ENCODE peak calls at places on chromosomes 1 and 21, in six cellular contexts. One of them, this sample, is unnamed.

GRCh38 chr1:224211262-224211962 is 28.4 kb downstream of the DEGS1 start:
- DNase-seq in T47D: peak
- DNase-seq in stimulated activated CD4-positive, alpha-beta T cell treated with anti-CD3 and anti-CD28 coated beads, TNF-alpha, amount 100 ng/mL, for 48 hours: no peak
- DNase-seq in IMR-90: peak
- DNase-seq in ureter: no peak
- DNase-seq in nephron progenitor cell: no peak
- DNase-seq in this sample: no peak

GRCh38 chr1:983736-984475 is 2.0 kb upstream of the PERM1 start:
- DNase-seq in T47D: no peak
- DNase-seq in stimulated activated CD4-positive, alpha-beta T cell treated with anti-CD3 and anti-CD28 coated beads, TNF-alpha, amount 100 ng/mL, for 48 hours: no peak
- DNase-seq in IMR-90: no peak
- DNase-seq in ureter: no peak
- DNase-seq in nephron progenitor cell: peak
- DNase-seq in this sample: no peak

GRCh38 chr1:85580046-85580411 is 532 bp upstream of the CCN1 start:
- DNase-seq in T47D: peak
- DNase-seq in stimulated activated CD4-positive, alpha-beta T cell treated with anti-CD3 and anti-CD28 coated beads, TNF-alpha, amount 100 ng/mL, for 48 hours: no peak
- DNase-seq in IMR-90: peak
- DNase-seq in ureter: no peak
- DNase-seq in nephron progenitor cell: peak
- DNase-seq in this sample: no peak

GRCh38 chr1:153768316-153769126 is 6.7 kb upstream of the SLC27A3 start:
- DNase-seq in T47D: no peak
- DNase-seq in stimulated activated CD4-positive, alpha-beta T cell treated with anti-CD3 and anti-CD28 coated beads, TNF-alpha, amount 100 ng/mL, for 48 hours: no peak
- DNase-seq in IMR-90: no peak
- DNase-seq in ureter: no peak
- DNase-seq in nephron progenitor cell: no peak
- DNase-seq in this sample: no peak

GRCh38 chr1:157781048-157781447 is 4.1 kb upstream of the FCRL2 start:
- DNase-seq in T47D: no peak
- DNase-seq in stimulated activated CD4-positive, alpha-beta T cell treated with anti-CD3 and anti-CD28 coated beads, TNF-alpha, amount 100 ng/mL, for 48 hours: no peak
- DNase-seq in IMR-90: no peak
- DNase-seq in ureter: no peak
- DNase-seq in nephron progenitor cell: no peak
- DNase-seq in this sample: no peak

GRCh38 chr1:207077470-207078377 is 10.9 kb upstream of the C4BPB start:
- DNase-seq in T47D: peak
- DNase-seq in stimulated activated CD4-positive, alpha-beta T cell treated with anti-CD3 and anti-CD28 coated beads, TNF-alpha, amount 100 ng/mL, for 48 hours: peak
- DNase-seq in IMR-90: peak
- DNase-seq in ureter: peak
- DNase-seq in nephron progenitor cell: peak
- DNase-seq in this sample: peak

GRCh38 chr1:108816049-108816882 is 40.6 kb downstream of the AKNAD1 start:
- DNase-seq in T47D: no peak
- DNase-seq in stimulated activated CD4-positive, alpha-beta T cell treated with anti-CD3 and anti-CD28 coated beads, TNF-alpha, amount 100 ng/mL, for 48 hours: no peak
- DNase-seq in IMR-90: peak
- DNase-seq in ureter: peak
- DNase-seq in nephron progenitor cell: peak
- DNase-seq in this sample: no peak

GRCh38 chr1:26768755-26769154 is 19.0 kb upstream of the PIGV start:
- DNase-seq in T47D: peak
- DNase-seq in stimulated activated CD4-positive, alpha-beta T cell treated with anti-CD3 and anti-CD28 coated beads, TNF-alpha, amount 100 ng/mL, for 48 hours: no peak
- DNase-seq in IMR-90: peak
- DNase-seq in ureter: no peak
- DNase-seq in nephron progenitor cell: no peak
- DNase-seq in this sample: no peak

GRCh38 chr1:27405074-27405473 is 12.7 kb downstream of the GPR3 start:
- DNase-seq in T47D: no peak
- DNase-seq in stimulated activated CD4-positive, alpha-beta T cell treated with anti-CD3 and anti-CD28 coated beads, TNF-alpha, amount 100 ng/mL, for 48 hours: no peak
- DNase-seq in IMR-90: peak
- DNase-seq in ureter: no peak
- DNase-seq in nephron progenitor cell: peak
- DNase-seq in this sample: no peak

GRCh38 chr1:1285618-1286311 is 5.5 kb downstream of the SCNN1D start:
- DNase-seq in T47D: no peak
- DNase-seq in stimulated activated CD4-positive, alpha-beta T cell treated with anti-CD3 and anti-CD28 coated beads, TNF-alpha, amount 100 ng/mL, for 48 hours: no peak
- DNase-seq in IMR-90: no peak
- DNase-seq in ureter: no peak
- DNase-seq in nephron progenitor cell: no peak
- DNase-seq in this sample: no peak

GRCh38 chr1:51283977-51284376 is 46.4 kb downstream of the TTC39A start:
- DNase-seq in T47D: no peak
- DNase-seq in stimulated activated CD4-positive, alpha-beta T cell treated with anti-CD3 and anti-CD28 coated beads, TNF-alpha, amount 100 ng/mL, for 48 hours: no peak
- DNase-seq in IMR-90: no peak
- DNase-seq in ureter: no peak
- DNase-seq in nephron progenitor cell: no peak
- DNase-seq in this sample: no peak

GRCh38 chr21:33394260-33394659 is 9.0 kb upstream of the IFNGR2 start:
- DNase-seq in T47D: no peak
- DNase-seq in stimulated activated CD4-positive, alpha-beta T cell treated with anti-CD3 and anti-CD28 coated beads, TNF-alpha, amount 100 ng/mL, for 48 hours: no peak
- DNase-seq in IMR-90: no peak
- DNase-seq in ureter: no peak
- DNase-seq in nephron progenitor cell: no peak
- DNase-seq in this sample: no peak

This sample was measured in KG1.